ENCODE peak calls at places on chromosomes 13 and 19, in five cellular contexts. One of them, this sample, is unnamed.

GRCh38 chr19:2476451-2477140 is 669 bp downstream of the GADD45B start:
- DNase-seq in astrocyte: peak; percentile 60
- DNase-seq in bronchial epithelial cell: no peak
- DNase-seq in heart left ventricle: no peak
- DNase-seq in ascending aorta: no peak
- DNase-seq in this sample: peak; percentile 46

GRCh38 chr19:16198363-16198636 is 589 bp downstream of the AP1M1 start:
- DNase-seq in astrocyte: no peak
- DNase-seq in bronchial epithelial cell: no peak
- DNase-seq in heart left ventricle: peak; percentile 46
- DNase-seq in ascending aorta: no peak
- DNase-seq in this sample: no peak

GRCh38 chr19:40458597-40458974 is 7.0 kb downstream of the BLVRB start:
- DNase-seq in astrocyte: no peak
- DNase-seq in bronchial epithelial cell: no peak
- DNase-seq in heart left ventricle: no peak
- DNase-seq in ascending aorta: no peak
- DNase-seq in this sample: no peak

GRCh38 chr13:92972751-92973150 is 253.9 kb upstream of the GPC6 start:
- DNase-seq in astrocyte: no peak
- DNase-seq in bronchial epithelial cell: peak; percentile 15
- DNase-seq in heart left ventricle: no peak
- DNase-seq in ascending aorta: no peak
- DNase-seq in this sample: no peak

GRCh38 chr19:21202865-21203494 is 61.1 kb downstream of the ZNF431 start:
- DNase-seq in astrocyte: peak; percentile 2
- DNase-seq in bronchial epithelial cell: peak; percentile 37
- DNase-seq in heart left ventricle: no peak
- DNase-seq in ascending aorta: no peak
- DNase-seq in this sample: no peak

GRCh38 chr13:27053902-27054595 is 117.6 kb downstream of the USP12 start:
- DNase-seq in astrocyte: peak; percentile 86
- DNase-seq in bronchial epithelial cell: peak; percentile 90
- DNase-seq in heart left ventricle: no peak
- DNase-seq in ascending aorta: no peak
- DNase-seq in this sample: no peak

GRCh38 chr13:36371185-36371584 is 25.0 kb upstream of the SPART start:
- DNase-seq in astrocyte: no peak
- DNase-seq in bronchial epithelial cell: no peak
- DNase-seq in heart left ventricle: no peak
- DNase-seq in ascending aorta: no peak
- DNase-seq in this sample: no peak

GRCh38 chr13:71867101-71867814 is at the start of gene DACH1:
- DNase-seq in astrocyte: peak; percentile 71
- DNase-seq in bronchial epithelial cell: peak; percentile 8
- DNase-seq in heart left ventricle: peak; percentile 68
- DNase-seq in ascending aorta: no peak
- DNase-seq in this sample: no peak

GRCh38 chr13:71860547-71861131 is 6.4 kb downstream of the DACH1 start:
- DNase-seq in astrocyte: no peak
- DNase-seq in bronchial epithelial cell: no peak
- DNase-seq in heart left ventricle: no peak
- DNase-seq in ascending aorta: no peak
- DNase-seq in this sample: no peak

GRCh38 chr13:99436013-99436412 is 65.3 kb upstream of the TM9SF2 start:
- DNase-seq in astrocyte: no peak
- DNase-seq in bronchial epithelial cell: no peak
- DNase-seq in heart left ventricle: no peak
- DNase-seq in ascending aorta: no peak
- DNase-seq in this sample: no peak

GRCh38 chr13:112053744-112054615 is 13.0 kb upstream of the SOX1 start:
- DNase-seq in astrocyte: no peak
- DNase-seq in bronchial epithelial cell: no peak
- DNase-seq in heart left ventricle: no peak
- DNase-seq in ascending aorta: no peak
- DNase-seq in this sample: no peak

GRCh38 chr13:44713793-44714469 is 137.8 kb upstream of the TSC22D1 start:
- DNase-seq in astrocyte: peak; percentile 98
- DNase-seq in bronchial epithelial cell: peak; percentile 96
- DNase-seq in heart left ventricle: no peak
- DNase-seq in ascending aorta: peak; percentile 9
- DNase-seq in this sample: no peak

GRCh38 chr19:13790354-13790753 is 4.9 kb upstream of the ZSWIM4 start:
- DNase-seq in astrocyte: peak; percentile 59
- DNase-seq in bronchial epithelial cell: no peak
- DNase-seq in heart left ventricle: no peak
- DNase-seq in ascending aorta: no peak
- DNase-seq in this sample: no peak

GRCh38 chr13:24127116-24127631 is 33.3 kb upstream of the SPATA13 start:
- DNase-seq in astrocyte: no peak
- DNase-seq in bronchial epithelial cell: peak; percentile 15
- DNase-seq in heart left ventricle: no peak
- DNase-seq in ascending aorta: no peak
- DNase-seq in this sample: no peak

GRCh38 chr13:97878421-97879375 is 74.8 kb upstream of the IPO5 start:
- DNase-seq in astrocyte: peak; percentile 21
- DNase-seq in bronchial epithelial cell: peak; percentile 34
- DNase-seq in heart left ventricle: no peak
- DNase-seq in ascending aorta: no peak
- DNase-seq in this sample: no peak

GRCh38 chr13:48715977-48716376 is 62.2 kb downstream of the CYSLTR2 start:
- DNase-seq in astrocyte: no peak
- DNase-seq in bronchial epithelial cell: no peak
- DNase-seq in heart left ventricle: no peak
- DNase-seq in ascending aorta: no peak
- DNase-seq in this sample: no peak

GRCh38 chr13:110187501-110188161 is 119.3 kb downstream of the COL4A1 start:
- DNase-seq in astrocyte: peak; percentile 86
- DNase-seq in bronchial epithelial cell: peak; percentile 74
- DNase-seq in heart left ventricle: no peak
- DNase-seq in ascending aorta: no peak
- DNase-seq in this sample: no peak

GRCh38 chr13:110560606-110561334 is 752 bp downstream of the RAB20 start:
- DNase-seq in astrocyte: no peak
- DNase-seq in bronchial epithelial cell: peak; percentile 34
- DNase-seq in heart left ventricle: no peak
- DNase-seq in ascending aorta: no peak
- DNase-seq in this sample: no peak

GRCh38 chr19:3620817-3621547 is 5.6 kb downstream of the CACTIN start:
- DNase-seq in astrocyte: no peak
- DNase-seq in bronchial epithelial cell: no peak
- DNase-seq in heart left ventricle: no peak
- DNase-seq in ascending aorta: no peak
- DNase-seq in this sample: no peak

GRCh38 chr19:43751466-43752220 is 3.1 kb downstream of the SMG9 start:
- DNase-seq in astrocyte: peak; percentile 75
- DNase-seq in bronchial epithelial cell: peak; percentile 39
- DNase-seq in heart left ventricle: no peak
- DNase-seq in ascending aorta: no peak
- DNase-seq in this sample: no peak

GRCh38 chr19:36573948-36574726 is 1.0 kb upstream of the ZNF529 start:
- DNase-seq in astrocyte: peak; percentile 43
- DNase-seq in bronchial epithelial cell: peak; percentile 33
- DNase-seq in heart left ventricle: no peak
- DNase-seq in ascending aorta: no peak
- DNase-seq in this sample: no peak

GRCh38 chr13:45510671-45511070 is 45.9 kb downstream of the COG3 start:
- DNase-seq in astrocyte: no peak
- DNase-seq in bronchial epithelial cell: no peak
- DNase-seq in heart left ventricle: no peak
- DNase-seq in ascending aorta: no peak
- DNase-seq in this sample: no peak

GRCh38 chr19:14031719-14032480 is at the start of gene IL27RA:
- DNase-seq in astrocyte: peak; percentile 37
- DNase-seq in bronchial epithelial cell: peak; percentile 13
- DNase-seq in heart left ventricle: peak; percentile 85
- DNase-seq in ascending aorta: no peak
- DNase-seq in this sample: peak; percentile 19

GRCh38 chr13:113090415-113090770 is 15.2 kb upstream of the F7 start:
- DNase-seq in astrocyte: no peak
- DNase-seq in bronchial epithelial cell: no peak
- DNase-seq in heart left ventricle: peak; percentile 18
- DNase-seq in ascending aorta: no peak
- DNase-seq in this sample: no peak

GRCh38 chr13:80921556-80921955 is 580.6 kb upstream of the SPRY2 start:
- DNase-seq in astrocyte: no peak
- DNase-seq in bronchial epithelial cell: no peak
- DNase-seq in heart left ventricle: no peak
- DNase-seq in ascending aorta: no peak
- DNase-seq in this sample: no peak

GRCh38 chr13:80921971-80922370 is 581.0 kb upstream of the SPRY2 start:
- DNase-seq in astrocyte: no peak
- DNase-seq in bronchial epithelial cell: no peak
- DNase-seq in heart left ventricle: no peak
- DNase-seq in ascending aorta: no peak
- DNase-seq in this sample: no peak

GRCh38 chr13:80928241-80928640 is 587.3 kb upstream of the SPRY2 start:
- DNase-seq in astrocyte: no peak
- DNase-seq in bronchial epithelial cell: no peak
- DNase-seq in heart left ventricle: no peak
- DNase-seq in ascending aorta: no peak
- DNase-seq in this sample: no peak

GRCh38 chr13:80924596-80924995 is 583.7 kb upstream of the SPRY2 start:
- DNase-seq in astrocyte: peak; percentile 6
- DNase-seq in bronchial epithelial cell: peak; percentile 21
- DNase-seq in heart left ventricle: no peak
- DNase-seq in ascending aorta: no peak
- DNase-seq in this sample: no peak

GRCh38 chr13:80923907-80924306 is 583.0 kb upstream of the SPRY2 start:
- DNase-seq in astrocyte: no peak
- DNase-seq in bronchial epithelial cell: peak; percentile 30
- DNase-seq in heart left ventricle: no peak
- DNase-seq in ascending aorta: no peak
- DNase-seq in this sample: no peak
- TF ChIP-seq CTCF in astrocyte: no peak
- TF ChIP-seq CTCF in bronchial epithelial cell: peak; percentile 36
- TF ChIP-seq CTCF in heart left ventricle: peak; percentile 47
- TF ChIP-seq CTCF in ascending aorta: no peak
- TF ChIP-seq CTCF in this sample: no peak

DNA sequence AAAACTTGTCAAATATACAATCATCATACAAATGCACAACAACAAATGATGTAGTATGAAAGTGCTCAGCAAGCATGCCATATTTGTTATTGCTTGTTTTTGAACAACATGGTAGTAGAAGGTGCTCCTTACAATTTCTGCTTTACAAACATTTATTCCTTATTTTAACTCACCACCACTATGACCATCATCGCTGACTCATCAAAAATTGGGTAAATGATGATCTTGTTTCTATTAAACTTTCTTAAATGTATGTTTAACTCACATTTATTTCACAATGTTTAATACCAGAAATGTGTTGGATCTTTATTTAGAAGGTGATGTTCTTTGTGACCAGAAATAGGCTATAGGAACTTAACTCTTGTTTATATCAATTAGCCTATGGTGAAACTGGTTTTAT is 45.5 kb downstream of the KCNRG start:
- DNase-seq in astrocyte: no peak
- DNase-seq in bronchial epithelial cell: no peak
- DNase-seq in heart left ventricle: no peak
- DNase-seq in ascending aorta: no peak
- DNase-seq in this sample: no peak
- H3K36me3 ChIP-seq in astrocyte: peaks cover 8% of the 10 kb centered on the region
- H3K36me3 ChIP-seq in bronchial epithelial cell: no peaks in the 10 kb centered on the region
- H3K36me3 ChIP-seq in heart left ventricle: peaks cover 16% of the 10 kb centered on the region
- H3K36me3 ChIP-seq in ascending aorta: no peaks in the 10 kb centered on the region
- H3K36me3 ChIP-seq in this sample: no peaks in the 10 kb centered on the region

DNA sequence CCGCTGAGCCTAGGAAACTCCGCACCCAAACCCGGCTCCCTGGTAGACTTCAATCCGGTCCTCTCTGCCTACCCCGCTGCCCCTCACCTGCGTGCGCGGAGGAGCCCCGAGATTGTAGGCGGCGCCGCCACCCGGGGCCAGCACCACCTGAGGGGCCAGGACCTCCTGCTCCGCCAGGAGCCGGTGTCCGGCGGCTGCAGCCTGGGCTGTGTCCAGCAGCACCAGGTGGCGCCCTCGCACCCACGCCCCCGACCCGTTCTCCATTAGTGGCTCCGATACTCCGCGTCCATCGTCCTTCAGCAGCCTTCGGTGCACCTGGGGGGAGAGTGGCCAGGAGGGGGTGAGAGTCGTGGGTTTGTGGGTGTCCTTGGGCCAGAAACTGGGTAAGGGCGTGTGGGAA is 18.5 kb downstream of the MAN2B1 start:
- DNase-seq in astrocyte: no peak
- DNase-seq in bronchial epithelial cell: no peak
- DNase-seq in heart left ventricle: no peak
- DNase-seq in ascending aorta: no peak
- DNase-seq in this sample: peak; percentile 30
- TF ChIP-seq CTCF in astrocyte: no peak
- TF ChIP-seq CTCF in bronchial epithelial cell: peak; percentile 31
- TF ChIP-seq CTCF in heart left ventricle: peak; percentile 47
- TF ChIP-seq CTCF in ascending aorta: peak; percentile 7
- TF ChIP-seq CTCF in this sample: no peak

GRCh38 chr19:10784257-10784656 is 51.8 kb downstream of the TMED1 start:
- DNase-seq in astrocyte: no peak
- DNase-seq in bronchial epithelial cell: no peak
- DNase-seq in heart left ventricle: peak; percentile 71
- DNase-seq in ascending aorta: peak; percentile 39
- DNase-seq in this sample: no peak

GRCh38 chr19:10788146-10788545 is 47.9 kb downstream of the TMED1 start:
- DNase-seq in astrocyte: no peak
- DNase-seq in bronchial epithelial cell: no peak
- DNase-seq in heart left ventricle: no peak
- DNase-seq in ascending aorta: no peak
- DNase-seq in this sample: no peak

GRCh38 chr19:10789876-10790275 is 46.1 kb downstream of the TMED1 start:
- DNase-seq in astrocyte: no peak
- DNase-seq in bronchial epithelial cell: no peak
- DNase-seq in heart left ventricle: no peak
- DNase-seq in ascending aorta: no peak
- DNase-seq in this sample: no peak
- H3K36me3 ChIP-seq in astrocyte: peaks cover 24% of the 10 kb centered on the region
- H3K36me3 ChIP-seq in bronchial epithelial cell: peaks cover 21% of the 10 kb centered on the region
- H3K36me3 ChIP-seq in heart left ventricle: peaks cover 100% of the 10 kb centered on the region
- H3K36me3 ChIP-seq in ascending aorta: peaks cover 96% of the 10 kb centered on the region
- H3K36me3 ChIP-seq in this sample: no peaks in the 10 kb centered on the region

GRCh38 chr13:65907656-65908441 is 1322.3 kb downstream of the PCDH9 start:
- DNase-seq in astrocyte: peak; percentile 50
- DNase-seq in bronchial epithelial cell: peak; percentile 25
- DNase-seq in heart left ventricle: no peak
- DNase-seq in ascending aorta: no peak
- DNase-seq in this sample: no peak
- TF ChIP-seq CTCF in astrocyte: no peak
- TF ChIP-seq CTCF in bronchial epithelial cell: no peak
- TF ChIP-seq CTCF in heart left ventricle: no peak
- TF ChIP-seq CTCF in ascending aorta: no peak
- TF ChIP-seq CTCF in this sample: no peak

GRCh38 chr13:20799726-20800416 is 26.1 kb upstream of the EEF1AKMT1 start:
- DNase-seq in astrocyte: peak; percentile 66
- DNase-seq in bronchial epithelial cell: peak; percentile 67
- DNase-seq in heart left ventricle: no peak
- DNase-seq in ascending aorta: no peak
- DNase-seq in this sample: no peak
- H3K36me3 ChIP-seq in astrocyte: peaks cover 7% of the 10 kb centered on the region
- H3K36me3 ChIP-seq in bronchial epithelial cell: peaks cover 5% of the 10 kb centered on the region
- H3K36me3 ChIP-seq in heart left ventricle: peaks cover 48% of the 10 kb centered on the region
- H3K36me3 ChIP-seq in ascending aorta: peaks cover 18% of the 10 kb centered on the region
- H3K36me3 ChIP-seq in this sample: no peaks in the 10 kb centered on the region

This sample was measured in ovary.